ENCODE peak calls at places on chromosomes 13 and 19, in six cellular contexts. I is transverse colon, R is lung, Y is epithelial cell of proximal tubule, U is fibroblast of pulmonary artery, O is thyroid gland. B is an unnamed sample.

GRCh38 chr13:60654405-60654804 is 257.4 kb downstream of the TDRD3 start:
- DNase-seq in U (peak), O (peak), R (no peak), I (no peak), Y (no peak), B (peak)

GRCh38 chr13:80508031-80508430 is 167.1 kb upstream of the SPRY2 start:
- DNase-seq in I (no peak), O (no peak), R (no peak), Y (no peak), U (peak), B (no peak)

GRCh38 chr13:29511980-29512379 is 83.5 kb downstream of the SLC7A1 start:
- DNase-seq in I (no peak), O (no peak), U (peak), Y (no peak), R (no peak), B (no peak)

GRCh38 chr13:111177081-111177711 is 62.1 kb downstream of the ARHGEF7 start:
- DNase-seq in U (peak), R (no peak), O (peak), Y (no peak), I (peak), B (no peak)

GRCh38 chr19:35276706-35277281 is 5.5 kb upstream of the HAMP start:
- DNase-seq in Y (no peak), R (no peak), U (no peak), I (no peak), O (no peak), B (no peak)

GRCh38 chr13:98508280-98509074 is 68.4 kb downstream of the STK24 start:
- DNase-seq in R (no peak), O (peak), U (peak), I (no peak), Y (peak), B (peak)

GRCh38 chr13:48892311-48892710 is 83.4 kb upstream of the FNDC3A start:
- DNase-seq in I (no peak), R (no peak), Y (no peak), U (peak), O (no peak), B (peak)

GRCh38 chr13:111909501-111909900 is 157.4 kb upstream of the SOX1 start:
- DNase-seq in I (no peak), Y (no peak), O (no peak), R (no peak), U (no peak), B (no peak)

GRCh38 chr13:108306768-108307332 is 37.3 kb downstream of the TNFSF13B start:
- DNase-seq in Y (no peak), R (no peak), U (peak), I (no peak), O (no peak), B (no peak)

GRCh38 chr13:95535243-95535642 is 17.3 kb upstream of the CLDN10 start:
- DNase-seq in Y (peak), R (no peak), O (no peak), I (no peak), U (peak), B (peak)

GRCh38 chr19:1880611-1881392 is 4.5 kb downstream of the ABHD17A start:
- DNase-seq in R (no peak), O (no peak), U (no peak), Y (no peak), I (no peak), B (no peak)

GRCh38 chr19:1884291-1884718 is 991 bp downstream of the ABHD17A start:
- DNase-seq in Y (no peak), I (peak), R (no peak), U (no peak), O (no peak), B (no peak)

GRCh38 chr19:1882786-1883692 is 2.3 kb downstream of the ABHD17A start:
- DNase-seq in O (no peak), Y (no peak), R (no peak), U (no peak), I (no peak), B (no peak)

GRCh38 chr19:1883784-1884183 is 1.5 kb downstream of the ABHD17A start:
- DNase-seq in I (no peak), R (no peak), U (no peak), Y (no peak), O (no peak), B (no peak)

DNA sequence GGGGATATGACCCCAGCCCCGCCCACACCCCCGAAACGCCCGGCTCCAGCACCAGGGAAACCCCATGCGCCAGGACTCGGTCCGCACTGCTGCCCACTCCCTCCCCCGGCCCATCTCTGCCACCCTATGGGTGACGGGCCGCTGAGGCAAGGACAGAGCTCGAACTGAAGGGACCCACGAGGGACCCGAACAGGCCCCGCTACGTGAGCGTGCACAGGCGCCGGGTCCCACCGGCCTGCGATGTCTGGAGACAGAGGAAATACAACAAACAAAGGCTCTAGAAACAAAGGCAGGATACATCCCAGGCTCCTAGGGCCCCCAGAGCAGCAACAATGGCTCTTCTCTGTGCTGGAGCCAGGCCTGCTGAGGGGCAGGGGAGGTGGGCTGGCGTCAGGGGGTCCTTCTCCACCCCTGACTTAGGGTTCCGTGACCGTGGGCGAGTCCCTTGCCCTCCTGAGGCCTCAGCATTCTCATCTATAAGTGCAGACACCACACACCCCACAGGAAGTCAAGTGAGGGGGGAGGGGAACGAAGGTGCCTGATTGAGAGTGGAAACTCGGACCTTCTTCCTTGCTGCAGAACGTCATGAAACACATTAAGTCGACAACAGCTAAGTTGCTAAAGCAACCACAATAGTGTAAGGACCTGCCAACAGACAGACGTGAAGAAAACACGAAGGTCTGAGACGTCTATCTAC is 3.1 kb downstream of the ABHD17A start:
- DNase-seq in R (no peak), O (no peak), U (no peak), Y (no peak), I (peak), B (no peak)
- TF ChIP-seq CTCF in R (no peak), O (no peak), U (no peak), Y (no peak), I (no peak), B (no peak)

DNA sequence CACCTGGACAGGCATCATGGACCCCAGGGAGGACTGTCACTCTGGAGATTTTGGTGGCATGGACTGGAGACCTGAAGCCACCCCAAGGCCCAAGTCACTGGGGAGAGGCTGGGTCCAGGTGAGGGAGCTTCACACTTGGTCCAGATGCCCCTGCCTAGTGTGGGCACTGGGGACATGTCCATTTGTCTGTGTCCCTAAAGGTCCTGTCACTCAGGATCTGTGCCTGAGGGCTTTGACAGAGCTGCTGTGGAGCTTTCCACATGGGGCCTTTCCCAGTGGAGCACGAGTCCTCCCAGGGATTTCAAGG is 40.5 kb upstream of the CEACAM8 start:
- DNase-seq in Y (no peak), I (no peak), O (no peak), R (no peak), U (no peak), B (no peak)
- TF ChIP-seq CTCF in Y (no peak), I (no peak), O (no peak), R (no peak), U (no peak), B (no peak)

GRCh38 chr13:102394158-102395053 is 7.4 kb downstream of the FGF14 start:
- DNase-seq in R (peak), O (peak), I (peak), Y (peak), U (peak), B (no peak)
- TF ChIP-seq CTCF in R (no peak), O (no peak), I (no peak), Y (peak), U (no peak), B (no peak)

DNA sequence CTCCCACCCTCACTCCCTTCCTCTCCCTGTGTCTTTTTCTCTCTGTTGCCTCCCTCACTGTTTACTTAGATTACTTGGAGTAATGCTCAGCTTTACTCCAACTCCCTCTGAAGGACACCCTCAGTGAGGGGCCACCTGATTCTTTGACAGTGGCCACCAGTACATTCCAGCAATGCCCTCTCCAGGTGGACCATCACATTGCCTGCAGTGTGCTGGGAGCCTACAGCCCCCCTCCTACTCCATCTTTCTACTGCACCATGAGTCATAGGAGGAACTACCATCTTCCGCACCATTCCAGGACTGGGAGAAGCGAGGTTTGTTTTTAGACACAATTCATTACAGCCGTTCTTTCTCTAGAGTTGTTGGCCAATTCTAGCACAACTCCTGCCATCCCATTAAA is 96.6 kb upstream of the POSTN start:
- DNase-seq in R (no peak), Y (no peak), O (no peak), I (no peak), U (no peak), B (no peak)
- TF ChIP-seq CTCF in R (no peak), Y (no peak), O (no peak), I (no peak), U (no peak), B (no peak)

DNA sequence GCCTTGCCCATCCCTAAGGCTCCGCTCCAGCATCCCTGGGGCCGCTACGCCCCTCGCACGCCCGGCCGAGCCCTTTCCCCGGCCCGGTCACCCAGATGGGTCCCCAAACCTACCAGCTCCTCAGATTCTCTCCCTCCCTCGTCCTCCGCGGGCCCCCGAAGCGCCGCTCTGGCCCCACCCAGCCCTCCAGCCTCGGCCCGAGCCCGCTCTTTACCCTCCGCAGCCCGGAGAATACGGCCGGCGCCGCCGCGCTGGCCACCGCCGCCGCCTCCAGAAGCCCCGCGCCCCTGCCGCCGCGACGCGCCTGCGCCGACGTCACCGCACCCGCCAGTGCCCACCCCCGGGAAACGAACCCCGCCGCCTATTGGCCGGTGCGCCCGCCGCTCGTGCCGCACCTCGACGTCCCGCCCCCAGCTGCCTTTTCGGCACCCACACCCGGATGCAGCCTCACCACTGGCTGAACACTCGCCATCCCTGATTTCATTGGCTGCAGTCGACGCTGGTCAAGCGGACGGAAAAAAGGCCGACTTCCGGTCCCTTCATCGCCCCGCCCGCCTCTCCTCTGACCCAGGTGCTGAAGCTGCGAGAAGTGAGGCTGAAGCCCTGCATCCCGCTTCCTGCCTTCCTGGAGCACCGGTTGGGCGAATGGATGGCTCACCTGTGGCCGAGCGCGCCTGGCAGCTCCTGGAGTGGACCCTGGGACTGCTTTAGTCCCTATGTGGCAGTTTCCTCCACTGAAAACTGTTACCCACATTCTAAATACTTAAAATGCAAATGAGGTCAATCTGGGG is at the start of gene DAPK3:
- DNase-seq in I (peak), R (peak), U (peak), O (peak), Y (peak), B (peak)
- TF ChIP-seq CTCF in I (no peak), R (no peak), U (no peak), O (no peak), Y (no peak), B (no peak)

GRCh38 chr19:13033244-13033643 is 38.0 kb downstream of the NFIX start:
- DNase-seq in U (no peak), Y (no peak), I (no peak), R (no peak), O (no peak), B (no peak)
- TF ChIP-seq CTCF in U (peak), Y (peak), I (no peak), R (no peak), O (no peak), B (no peak)

DNA sequence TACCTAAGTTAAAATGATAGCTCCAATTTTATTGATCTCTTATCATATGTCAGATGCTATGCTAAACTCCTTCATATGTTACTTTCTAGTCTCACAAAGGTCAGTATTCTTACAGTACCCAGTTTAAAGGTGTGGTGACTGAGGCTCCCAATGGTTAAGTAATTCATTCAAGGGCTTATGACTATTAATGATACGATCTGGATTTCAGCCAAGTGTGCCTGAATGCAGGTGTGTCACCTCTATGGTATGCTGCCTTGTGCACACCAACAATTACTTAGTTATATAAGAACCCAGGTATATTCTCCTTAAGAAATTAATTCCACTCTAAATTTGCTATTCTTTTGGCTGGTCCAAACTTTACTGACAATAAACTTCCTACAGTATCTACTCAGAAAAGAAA is 84.6 kb upstream of the TRPC4 start:
- DNase-seq in I (no peak), U (no peak), R (no peak), O (no peak), Y (no peak), B (peak)
- TF ChIP-seq CTCF in I (no peak), U (no peak), R (no peak), O (no peak), Y (no peak), B (no peak)